ENCODE peak calls at places on chromosome 2, in seven cellular contexts. W is A673, C is suprapubic skin, O is iPS DF 6.9, I is Panc1, G is spleen, R is astrocyte of the spinal cord. X is an unnamed sample.

GRCh38 chr2:52072949-52073348 is 1041.0 kb upstream of the NRXN1 start:
- DNase-seq in O (no peak), C (no peak), R (no peak), I (no peak), G (no peak), W (no peak), X (no peak)

GRCh38 chr2:212135739-212136138 is 402.9 kb downstream of the ERBB4 start:
- DNase-seq in C (no peak), W (peak; percentile 61), O (no peak), I (no peak), G (no peak), R (no peak), X (no peak)

GRCh38 chr2:39118786-39119499 is 1.9 kb downstream of the SOS1 start:
- DNase-seq in I (no peak), R (peak; percentile 42), G (no peak), C (no peak), W (peak; percentile 32), O (no peak), X (no peak)

GRCh38 chr2:201840726-201841125 is 34.4 kb downstream of the CDK15 start:
- DNase-seq in O (no peak), G (no peak), W (no peak), I (no peak), C (no peak), R (no peak), X (no peak)

GRCh38 chr2:200380833-200381542 is 74.5 kb downstream of the SPATS2L start:
- DNase-seq in I (no peak), W (no peak), R (peak; percentile 78), O (no peak), C (no peak), G (no peak), X (no peak)

GRCh38 chr2:37918742-37919186 is 6.3 kb upstream of the RMDN2 start:
- DNase-seq in R (no peak), O (no peak), C (no peak), G (no peak), W (no peak), I (no peak), X (no peak)

GRCh38 chr2:80059381-80059907 is 245.1 kb downstream of the LRRTM1 start:
- DNase-seq in G (no peak), R (no peak), I (no peak), O (no peak), W (no peak), C (no peak), X (no peak)

GRCh38 chr2:203238329-203238710 is 498 bp upstream of the CYP20A1 start:
- DNase-seq in R (no peak), C (no peak), I (no peak), O (no peak), G (no peak), W (no peak), X (no peak)

GRCh38 chr2:224638338-224638823 is 53.2 kb upstream of the CUL3 start:
- DNase-seq in I (no peak), R (no peak), O (no peak), G (no peak), C (no peak), W (no peak), X (no peak)

GRCh38 chr2:230473378-230473777 is 57.4 kb downstream of the SP100 start:
- DNase-seq in I (no peak), G (no peak), C (no peak), O (no peak), R (no peak), W (no peak), X (no peak)

GRCh38 chr2:137977790-137978189 is 13.5 kb downstream of the HNMT start:
- DNase-seq in W (no peak), C (no peak), O (no peak), R (no peak), I (no peak), G (no peak), X (no peak)

GRCh38 chr2:147520817-147521216 is 324.0 kb upstream of the ACVR2A start:
- DNase-seq in W (no peak), C (no peak), R (no peak), G (no peak), I (no peak), O (no peak), X (no peak)

GRCh38 chr2:189579585-189579984 is 1.0 kb downstream of the SLC40A1 start:
- DNase-seq in I (no peak), O (no peak), G (no peak), C (no peak), W (no peak), R (no peak), X (no peak)
- H3K4me3 ChIP-seq in I (no peak overlapping the region), O (no peak overlapping the region), G (peak overlapping the region; percentile 55), C (peak overlapping the region; percentile 77), W (no peak overlapping the region), R (no peak overlapping the region), X (peak overlapping the region; percentile 75)

DNA sequence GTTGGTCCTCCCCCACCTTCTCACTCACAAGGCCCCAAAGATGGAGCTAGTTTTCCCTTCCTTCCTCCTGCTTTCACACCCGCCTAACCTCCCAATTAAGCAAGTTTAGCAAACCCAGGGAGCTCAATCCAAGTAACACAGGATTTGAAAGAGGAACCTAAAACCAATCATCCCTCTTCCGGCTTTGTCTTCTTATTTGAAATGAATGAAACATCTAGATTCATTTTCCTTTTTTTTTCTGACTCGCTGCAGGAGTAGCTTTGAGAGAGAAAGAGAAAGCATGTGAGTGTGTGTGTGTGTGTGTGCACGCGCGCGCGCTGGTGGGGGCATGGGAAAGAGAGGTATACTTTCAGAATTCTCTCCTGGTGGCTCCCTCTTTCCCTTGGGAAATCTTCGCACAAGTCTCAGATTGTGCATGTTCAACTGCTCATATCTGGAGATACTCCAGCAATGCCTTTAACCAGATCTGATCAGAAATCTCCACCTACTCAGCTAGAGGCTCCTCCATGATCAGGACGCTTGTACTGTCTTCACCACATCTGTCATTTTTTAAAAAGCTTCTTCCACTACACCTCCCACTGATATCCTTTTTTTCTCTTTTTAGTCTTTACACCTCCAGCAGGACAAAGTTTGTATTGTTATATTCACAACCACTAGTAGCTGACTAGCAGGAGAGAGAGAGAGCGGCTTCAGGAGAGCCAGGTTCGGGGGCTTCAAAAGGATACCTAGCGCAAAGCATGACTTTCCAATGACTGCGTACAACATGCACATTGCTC is 1.6 kb downstream of the SLC8A1 start:
- DNase-seq in G (no peak), O (no peak), C (no peak), R (peak; percentile 78), I (no peak), W (no peak), X (no peak)
- H3K4me3 ChIP-seq in G (peak overlapping the region; percentile 54), O (no peak overlapping the region), C (peak overlapping the region; percentile 54), R (peak overlapping the region; percentile 82), I (peak overlapping the region; percentile 51), W (no peak overlapping the region), X (peak overlapping the region; percentile 78)

GRCh38 chr2:60867007-60867406 is 14.4 kb upstream of the REL start:
- DNase-seq in R (no peak), C (no peak), G (no peak), W (no peak), O (no peak), I (no peak), X (no peak)
- H3K4me3 ChIP-seq in R (no peak overlapping the region), C (no peak overlapping the region), G (no peak overlapping the region), W (no peak overlapping the region), O (no peak overlapping the region), I (no peak overlapping the region), X (no peak overlapping the region)

DNA sequence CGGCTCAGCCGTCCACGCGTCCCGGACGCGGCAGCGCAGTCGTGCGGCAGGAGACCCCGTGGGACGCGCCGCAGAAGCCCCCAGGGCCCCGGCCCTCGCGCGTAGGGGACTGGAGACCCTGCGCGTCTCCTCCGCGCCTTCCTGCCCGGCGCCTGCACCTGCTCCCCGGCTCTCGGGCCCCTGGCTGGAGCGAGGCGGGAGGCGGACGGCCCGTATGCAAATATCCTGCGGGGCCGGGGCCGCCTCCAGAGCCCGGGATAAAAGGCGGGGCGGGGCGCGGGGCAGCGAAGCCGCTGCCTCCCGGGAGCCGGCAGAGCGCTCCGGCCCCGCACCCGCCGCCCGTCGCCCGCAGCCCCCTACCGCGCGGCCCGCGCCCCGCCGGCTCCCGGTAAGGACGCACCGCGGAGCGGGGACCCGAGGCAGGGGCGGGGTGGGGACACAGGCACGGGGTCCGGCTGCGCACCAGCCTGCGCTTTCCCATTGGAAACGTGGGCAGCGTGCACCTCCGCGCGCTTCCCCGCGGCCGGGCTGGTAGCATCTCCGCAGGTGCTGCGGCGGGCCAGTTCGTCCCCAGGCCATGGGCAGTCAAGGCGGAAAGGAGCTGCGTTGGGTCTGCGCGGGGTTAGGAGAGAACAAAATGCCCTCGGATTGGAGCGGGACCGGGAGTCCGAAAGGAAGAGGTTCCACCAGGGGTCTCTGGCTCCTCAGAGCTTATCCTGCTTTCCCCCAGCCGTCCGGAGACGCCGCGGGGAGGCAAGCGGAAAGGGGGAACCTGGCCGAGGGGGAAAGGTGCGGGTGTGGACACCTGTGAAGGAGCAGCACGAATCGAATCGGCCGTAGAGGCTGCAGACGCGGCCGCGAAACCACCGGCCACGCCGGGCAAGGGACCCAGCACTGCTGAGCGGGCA is at the start of gene ATP6V1C2:
- DNase-seq in R (no peak), I (no peak), W (no peak), O (no peak), G (peak; percentile 80), C (no peak), X (no peak)
- H3K4me3 ChIP-seq in R (peak within 1 kb of the TSS; percentile 18), I (peak within 1 kb of the TSS; percentile 46), W (peak within 1 kb of the TSS; percentile 45), O (peak within 1 kb of the TSS; percentile 31), G (peak within 1 kb of the TSS; percentile 42), C (peak within 1 kb of the TSS; percentile 56), X (peak within 1 kb of the TSS; percentile 67)

GRCh38 chr2:73984922-73985317 is 210 bp downstream of the TET3 start:
- DNase-seq in C (no peak), G (no peak), W (no peak), I (no peak), R (no peak), O (no peak), X (no peak)
- H3K4me3 ChIP-seq in C (peak overlapping the region; percentile 74), G (peak overlapping the region; percentile 70), W (peak overlapping the region; percentile 56), I (peak overlapping the region; percentile 60), R (peak overlapping the region; percentile 54), O (peak overlapping the region; percentile 66), X (peak overlapping the region; percentile 86)

GRCh38 chr2:226184540-226184939 is 615.1 kb downstream of the IRS1 start:
- DNase-seq in R (no peak), G (no peak), W (no peak), I (no peak), C (no peak), O (no peak), X (no peak)

GRCh38 chr2:226185613-226186211 is 613.9 kb downstream of the IRS1 start:
- DNase-seq in O (no peak), I (peak; percentile 7), W (peak; percentile 87), R (peak; percentile 92), G (no peak), C (no peak), X (no peak)

GRCh38 chr2:226183550-226183949 is 616.1 kb downstream of the IRS1 start:
- DNase-seq in C (no peak), W (no peak), R (no peak), O (no peak), G (no peak), I (no peak), X (no peak)

GRCh38 chr2:226183033-226183432 is 616.6 kb downstream of the IRS1 start:
- DNase-seq in I (no peak), R (no peak), W (no peak), O (no peak), G (no peak), C (no peak), X (no peak)

DNA sequence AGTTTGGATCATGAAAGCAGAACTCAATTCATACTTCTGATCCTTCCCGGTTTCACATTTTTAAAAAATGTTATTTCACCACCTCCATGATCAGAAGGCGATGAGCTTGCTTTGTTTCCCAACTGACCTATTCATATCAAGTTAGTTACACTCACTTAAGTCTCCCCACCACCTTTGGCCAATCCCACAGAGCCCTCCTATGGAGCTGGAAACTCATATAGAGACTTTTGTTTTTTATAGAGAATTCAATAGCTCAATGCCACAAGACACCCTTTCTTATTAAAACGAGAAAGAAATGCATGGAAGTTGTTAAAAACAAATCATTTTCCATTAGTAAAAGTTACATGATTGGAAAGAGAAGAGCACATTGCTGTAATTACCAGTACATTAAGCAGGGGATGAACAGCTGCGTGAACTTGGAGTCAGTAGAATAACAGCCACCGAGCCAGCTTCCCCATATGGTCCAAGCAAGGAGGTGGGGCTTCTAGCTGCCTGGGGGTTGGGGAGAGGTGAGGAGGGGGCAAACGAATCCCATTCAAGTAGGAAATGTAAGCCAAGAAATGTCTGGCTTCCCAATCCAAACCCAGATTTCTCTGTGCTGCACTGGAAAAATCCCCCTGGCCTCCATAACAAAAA is 614.6 kb downstream of the IRS1 start:
- DNase-seq in W (peak; percentile 64), O (no peak), G (no peak), R (peak; percentile 80), I (no peak), C (no peak), X (no peak)
- H3K4me3 ChIP-seq in W (peak overlapping the region; percentile 6), O (no peak overlapping the region), G (no peak overlapping the region), R (no peak overlapping the region), I (no peak overlapping the region), C (no peak overlapping the region), X (no peak overlapping the region)